ENCODE peak calls at places on chromosome X, in six cellular contexts. X is esophagus squamous epithelium, C is PC-9, J is upper lobe of right lung, F is psoas muscle, U is osteoblast. D is an unnamed sample. For H3K9me3, the result is how much of the 10 kb centered on the place peaks cover.

GRCh38 chrX:141320801-141321200 is 78.5 kb upstream of the SPANXC start:
- DNase-seq in F (no peak), J (no peak), U (no peak), C (no peak), X (no peak), D (no peak)

GRCh38 chrX:116605576-116605975 is 142.8 kb upstream of the CT83 start:
- DNase-seq in U (no peak), F (no peak), J (no peak), C (no peak), X (no peak), D (no peak)

GRCh38 chrX:154546354-154547244 is at the start of gene G6PD:
- DNase-seq in U (peak), C (peak), F (no peak), J (no peak), X (no peak), D (peak)

GRCh38 chrX:30488092-30488491 is 89.5 kb downstream of the TASL start:
- DNase-seq in F (no peak), J (no peak), X (no peak), C (no peak), U (no peak), D (no peak)

GRCh38 chrX:56564182-56564885 is 907 bp downstream of the UBQLN2 start:
- DNase-seq in J (peak), C (peak), U (peak), F (peak), X (no peak), D (peak)

GRCh38 chrX:40685352-40685918 is 38.1 kb upstream of the CXorf38 start:
- DNase-seq in U (no peak), J (no peak), C (no peak), F (no peak), X (no peak), D (no peak)

GRCh38 chrX:154378059-154378798 is 866 bp upstream of the EMD start:
- DNase-seq in F (peak), X (no peak), U (peak), C (peak), J (peak), D (peak)

GRCh38 chrX:25015486-25016360 is at the start of gene ARX:
- DNase-seq in F (peak), C (peak), X (no peak), J (peak), U (no peak), D (peak)

GRCh38 chrX:14817559-14817958 is 55.3 kb downstream of the FANCB start:
- DNase-seq in F (no peak), X (no peak), J (no peak), C (no peak), U (no peak), D (no peak)

GRCh38 chrX:68060506-68061205 is 372.6 kb downstream of the OPHN1 start:
- DNase-seq in F (no peak), X (no peak), U (no peak), J (no peak), C (no peak), D (no peak)

GRCh38 chrX:54494970-54495813 is 842 bp downstream of the FGD1 start:
- DNase-seq in F (no peak), U (peak), C (peak), X (no peak), J (peak), D (no peak)
- H3K27ac ChIP-seq in F (no peak), U (peak), C (no peak), X (peak), J (peak), D (no peak)

GRCh38 chrX:17922303-17922702 is 61.2 kb upstream of the RAI2 start:
- DNase-seq in U (no peak), C (no peak), F (no peak), J (no peak), X (no peak), D (no peak)
- TF ChIP-seq CTCF in U (no peak), C (no peak), F (no peak), J (no peak), X (no peak), D (no peak)

DNA sequence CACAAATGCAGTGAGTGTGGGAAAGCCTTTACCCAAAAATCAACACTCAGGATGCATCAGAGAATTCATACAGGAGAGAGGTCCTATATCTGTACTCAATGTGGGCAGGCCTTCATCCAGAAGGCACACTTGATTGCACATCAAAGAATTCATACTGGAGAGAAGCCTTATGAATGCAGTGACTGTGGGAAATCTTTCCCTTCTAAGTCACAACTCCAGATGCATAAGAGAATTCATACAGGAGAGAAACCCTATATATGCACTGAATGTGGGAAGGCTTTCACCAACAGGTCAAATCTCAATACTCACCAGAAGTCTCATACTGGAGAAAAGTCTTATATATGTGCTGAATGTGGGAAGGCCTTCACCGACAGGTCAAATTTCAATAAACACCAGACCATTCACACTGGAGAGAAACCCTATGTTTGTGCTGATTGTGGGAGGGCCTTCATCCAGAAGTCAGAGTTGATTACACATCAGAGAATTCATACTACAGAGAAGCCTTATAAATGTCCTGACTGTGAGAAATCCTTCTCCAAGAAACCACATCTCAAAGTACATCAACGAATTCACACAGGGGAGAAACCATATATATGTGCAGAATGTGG is 79.3 kb downstream of the ZNF81 start:
- DNase-seq in C (no peak), F (no peak), U (no peak), J (no peak), X (no peak), D (no peak)
- H3K9me3 ChIP-seq in C (under half), F (half or more), U (under half), J (under half), X (under half), D (under half)

DNA sequence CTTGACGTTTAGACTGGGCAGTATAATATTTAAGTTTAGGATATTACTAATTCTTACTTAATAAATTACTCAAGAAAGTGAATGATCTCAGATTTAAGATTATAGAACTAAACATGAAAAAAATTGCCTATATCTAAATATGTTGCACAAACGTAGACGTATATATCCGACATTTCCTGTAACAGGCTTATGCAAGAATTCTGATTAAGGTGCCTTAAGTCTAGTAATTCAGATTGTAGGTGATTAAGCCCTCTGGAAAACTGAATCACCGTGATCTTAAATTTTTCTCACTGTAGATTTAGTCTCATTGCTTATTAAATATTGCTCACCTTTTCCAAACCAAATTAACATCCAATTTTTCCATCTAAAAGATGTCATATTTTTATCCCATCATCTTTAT is 24.0 kb downstream of the ATXN3L start:
- DNase-seq in C (no peak), X (no peak), F (no peak), J (no peak), U (no peak), D (no peak)
- H3K27ac ChIP-seq in C (no peak), X (no peak), F (no peak), J (no peak), U (no peak), D (no peak)

GRCh38 chrX:72048515-72049455 is 82.9 kb downstream of the RTL5 start:
- DNase-seq in U (no peak), X (no peak), C (no peak), F (no peak), J (no peak), D (no peak)
- TF ChIP-seq CTCF in U (no peak), X (no peak), C (no peak), F (no peak), J (no peak), D (no peak)

GRCh38 chrX:20128678-20129077 is 12.0 kb upstream of the MAP7D2 start:
- DNase-seq in J (no peak), X (no peak), U (no peak), F (no peak), C (no peak), D (no peak)

DNA sequence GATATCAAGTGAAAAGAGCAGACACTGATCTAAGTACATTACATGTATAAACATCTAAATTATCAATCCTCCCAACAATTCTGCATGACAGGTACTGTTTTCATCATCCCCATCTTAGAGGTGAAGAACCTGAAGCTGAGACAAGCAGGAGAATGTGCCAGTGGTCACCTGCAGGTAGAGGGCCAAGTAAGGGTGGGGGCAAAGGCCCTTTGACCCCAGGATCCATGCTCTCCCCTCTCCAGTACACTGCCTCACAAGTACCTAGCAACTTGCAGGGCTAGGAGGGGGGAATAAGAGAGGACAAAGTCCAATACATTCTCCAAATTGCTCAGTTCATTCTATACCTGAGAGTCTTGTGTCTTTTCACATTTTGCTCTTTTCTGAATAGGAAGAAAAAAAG is 8.3 kb upstream of the MAP7D2 start:
- DNase-seq in F (no peak), X (no peak), U (no peak), J (no peak), C (no peak), D (no peak)
- H3K9me3 ChIP-seq in F (under half), X (under half), U (under half), J (under half), C (under half), D (under half)

GRCh38 chrX:103376118-103376978 is at the start of gene BEX3:
- DNase-seq in J (peak), F (peak), U (peak), C (peak), X (no peak), D (no peak)
- H3K27ac ChIP-seq in J (peak), F (no peak), U (peak), C (no peak), X (peak), D (no peak)

DNA sequence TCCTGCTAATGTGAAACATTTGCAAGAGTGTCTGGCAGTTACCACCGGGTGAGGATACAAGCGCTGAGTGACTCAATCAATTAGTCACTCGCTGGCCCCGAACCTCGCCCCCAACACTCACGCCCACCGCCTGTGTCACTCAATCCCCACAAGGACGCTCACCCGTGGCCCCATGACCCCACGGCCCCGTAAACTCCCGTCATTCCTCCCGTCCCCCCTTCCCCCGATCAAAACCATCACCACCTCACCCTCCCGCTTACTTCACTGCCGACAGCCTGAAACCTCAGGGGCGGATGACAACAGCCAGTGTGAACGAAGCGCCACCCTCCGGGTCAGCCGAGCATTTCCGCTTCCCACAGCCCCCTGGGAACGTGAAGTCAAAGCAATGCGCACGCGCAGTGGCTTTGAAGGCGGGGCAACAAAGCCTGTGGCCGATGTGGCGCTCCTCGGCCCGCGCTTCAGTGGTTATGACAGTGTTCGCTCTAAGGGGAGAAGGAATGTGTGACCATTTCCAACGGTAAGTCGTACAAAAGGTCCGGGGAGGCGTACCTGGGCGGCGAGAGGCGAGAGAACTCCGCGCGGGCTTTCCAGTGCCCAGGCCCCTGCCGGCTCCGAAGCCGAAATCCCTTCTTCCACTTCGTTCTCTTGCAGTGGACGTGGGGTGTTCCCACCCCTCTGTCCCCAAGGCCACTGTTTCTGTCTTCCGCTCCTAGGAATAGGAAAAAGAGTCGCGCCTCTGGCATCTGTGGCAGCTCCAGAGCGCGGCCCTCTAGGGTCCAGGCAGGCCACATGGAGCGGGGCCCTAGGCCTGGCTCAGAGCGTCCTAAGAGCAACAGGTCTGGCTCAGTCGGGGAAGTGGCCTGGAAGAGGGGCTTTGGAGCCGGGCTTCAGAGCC is at the start of gene ZNF674:
- DNase-seq in C (peak), F (peak), J (peak), X (peak), U (peak), D (peak)
- TF ChIP-seq CTCF in C (no peak), F (peak), J (peak), X (no peak), U (peak), D (peak)

DNA sequence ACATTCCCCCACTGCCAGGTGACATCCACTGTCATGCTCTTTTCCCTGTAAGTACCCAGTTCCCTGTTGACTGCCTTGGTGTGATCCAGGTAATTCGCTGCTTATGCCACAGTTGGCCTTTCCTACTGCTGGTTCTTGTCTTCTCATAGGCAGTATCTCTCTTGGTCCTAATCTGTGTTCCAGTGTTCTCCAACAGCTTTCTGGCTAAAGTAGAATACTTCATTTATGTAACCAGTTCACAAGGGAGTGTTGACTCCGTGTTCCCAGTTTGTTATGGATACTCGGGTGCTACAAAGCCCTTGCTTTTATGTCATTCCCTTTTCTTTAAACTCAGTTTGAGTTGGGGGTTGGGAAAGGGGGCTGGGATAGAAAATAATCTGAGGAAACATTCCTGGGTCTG is 98.4 kb downstream of the RS1 start:
- DNase-seq in C (no peak), J (no peak), F (no peak), X (no peak), U (no peak), D (no peak)
- H3K9me3 ChIP-seq in C (under half), J (under half), F (under half), X (under half), U (under half), D (under half)